ENCODE peak calls at places on chromosomes 11 and 22, in eight cellular contexts. One of them, this sample, is unnamed.

GRCh38 chr22:42289671-42290269 is 19.3 kb upstream of the TCF20 start:
- DNase-seq in astrocyte of the spinal cord: no peak
- DNase-seq in astrocyte: peak
- DNase-seq in GM12865: no peak
- DNase-seq in pancreas: no peak
- DNase-seq in fibroblast of mammary gland: no peak
- DNase-seq in HFFc6: no peak
- DNase-seq in astrocyte of the cerebellum: peak
- DNase-seq in this sample: no peak

GRCh38 chr22:40024201-40025061 is 29.7 kb downstream of the FAM83F start:
- DNase-seq in HFFc6: peak
- DNase-seq in astrocyte of the spinal cord: peak
- DNase-seq in pancreas: peak
- DNase-seq in fibroblast of mammary gland: peak
- DNase-seq in astrocyte of the cerebellum: no peak
- DNase-seq in GM12865: peak
- DNase-seq in astrocyte: peak
- DNase-seq in this sample: peak

GRCh38 chr11:46141597-46141996 is 20.3 kb upstream of the PHF21A start:
- DNase-seq in astrocyte: no peak
- DNase-seq in fibroblast of mammary gland: no peak
- DNase-seq in astrocyte of the spinal cord: no peak
- DNase-seq in astrocyte of the cerebellum: no peak
- DNase-seq in HFFc6: no peak
- DNase-seq in pancreas: no peak
- DNase-seq in GM12865: no peak
- DNase-seq in this sample: no peak

GRCh38 chr22:44026630-44027511 is 2.8 kb downstream of the PARVB start:
- DNase-seq in pancreas: no peak
- DNase-seq in fibroblast of mammary gland: peak
- DNase-seq in HFFc6: no peak
- DNase-seq in astrocyte of the spinal cord: peak
- DNase-seq in GM12865: peak
- DNase-seq in astrocyte of the cerebellum: no peak
- DNase-seq in astrocyte: peak
- DNase-seq in this sample: peak

GRCh38 chr22:40396882-40397281 is 26.5 kb downstream of the SGSM3 start:
- DNase-seq in GM12865: no peak
- DNase-seq in HFFc6: no peak
- DNase-seq in fibroblast of mammary gland: peak
- DNase-seq in astrocyte: peak
- DNase-seq in pancreas: peak
- DNase-seq in astrocyte of the spinal cord: peak
- DNase-seq in astrocyte of the cerebellum: peak
- DNase-seq in this sample: no peak

GRCh38 chr22:25083414-25084166 is 116.1 kb upstream of the CRYBB3 start:
- DNase-seq in astrocyte of the spinal cord: no peak
- DNase-seq in pancreas: no peak
- DNase-seq in GM12865: no peak
- DNase-seq in astrocyte of the cerebellum: no peak
- DNase-seq in HFFc6: no peak
- DNase-seq in astrocyte: no peak
- DNase-seq in fibroblast of mammary gland: no peak
- DNase-seq in this sample: no peak

GRCh38 chr11:47213985-47214564 is 699 bp upstream of the DDB2 start:
- DNase-seq in astrocyte of the spinal cord: peak
- DNase-seq in HFFc6: peak
- DNase-seq in pancreas: peak
- DNase-seq in fibroblast of mammary gland: peak
- DNase-seq in GM12865: peak
- DNase-seq in astrocyte: peak
- DNase-seq in astrocyte of the cerebellum: peak
- DNase-seq in this sample: peak

GRCh38 chr11:33172996-33173395 is 11.7 kb upstream of the CSTF3 start:
- DNase-seq in astrocyte: no peak
- DNase-seq in pancreas: no peak
- DNase-seq in astrocyte of the spinal cord: no peak
- DNase-seq in GM12865: no peak
- DNase-seq in HFFc6: no peak
- DNase-seq in astrocyte of the cerebellum: no peak
- DNase-seq in fibroblast of mammary gland: peak
- DNase-seq in this sample: no peak

GRCh38 chr11:73989156-73989555 is 6.5 kb upstream of the UCP2 start:
- DNase-seq in astrocyte of the spinal cord: no peak
- DNase-seq in pancreas: no peak
- DNase-seq in astrocyte: no peak
- DNase-seq in HFFc6: no peak
- DNase-seq in fibroblast of mammary gland: no peak
- DNase-seq in GM12865: no peak
- DNase-seq in astrocyte of the cerebellum: no peak
- DNase-seq in this sample: no peak

DNA sequence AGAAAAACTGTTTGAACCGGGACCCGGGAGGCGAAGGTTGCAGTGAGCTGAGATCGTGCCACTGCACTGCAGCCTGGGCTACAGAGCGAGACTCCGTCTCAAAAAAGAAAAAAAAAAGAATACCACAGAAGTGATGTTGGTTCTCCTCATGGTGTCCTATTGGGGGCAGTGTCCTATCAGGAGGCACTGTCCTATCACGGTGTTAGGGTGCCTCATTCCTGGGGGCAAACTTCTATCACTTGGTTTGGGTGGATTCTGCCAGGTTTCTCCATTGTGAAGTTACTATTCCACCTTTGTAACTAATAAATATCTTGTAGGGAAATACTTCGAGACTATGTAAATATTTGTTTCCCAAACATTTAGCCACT is 19.6 kb downstream of the PRR14L start:
- DNase-seq in GM12865: no peak
- DNase-seq in fibroblast of mammary gland: no peak
- DNase-seq in pancreas: no peak
- DNase-seq in astrocyte: no peak
- DNase-seq in astrocyte of the spinal cord: no peak
- DNase-seq in astrocyte of the cerebellum: no peak
- DNase-seq in HFFc6: no peak
- DNase-seq in this sample: no peak
- TF ChIP-seq CTCF in GM12865: no peak
- TF ChIP-seq CTCF in fibroblast of mammary gland: peak
- TF ChIP-seq CTCF in pancreas: no peak
- TF ChIP-seq CTCF in astrocyte: no peak
- TF ChIP-seq CTCF in astrocyte of the spinal cord: peak
- TF ChIP-seq CTCF in astrocyte of the cerebellum: peak
- TF ChIP-seq CTCF in HFFc6: peak
- TF ChIP-seq CTCF in this sample: no peak

GRCh38 chr11:8168485-8169257 is at the start of gene RIC3:
- DNase-seq in HFFc6: no peak
- DNase-seq in fibroblast of mammary gland: no peak
- DNase-seq in GM12865: peak
- DNase-seq in astrocyte of the spinal cord: no peak
- DNase-seq in astrocyte: no peak
- DNase-seq in astrocyte of the cerebellum: no peak
- DNase-seq in pancreas: peak
- DNase-seq in this sample: peak
- TF ChIP-seq CTCF in HFFc6: no peak
- TF ChIP-seq CTCF in fibroblast of mammary gland: no peak
- TF ChIP-seq CTCF in GM12865: no peak
- TF ChIP-seq CTCF in astrocyte of the spinal cord: no peak
- TF ChIP-seq CTCF in astrocyte: no peak
- TF ChIP-seq CTCF in astrocyte of the cerebellum: no peak
- TF ChIP-seq CTCF in pancreas: no peak
- TF ChIP-seq CTCF in this sample: peak

DNA sequence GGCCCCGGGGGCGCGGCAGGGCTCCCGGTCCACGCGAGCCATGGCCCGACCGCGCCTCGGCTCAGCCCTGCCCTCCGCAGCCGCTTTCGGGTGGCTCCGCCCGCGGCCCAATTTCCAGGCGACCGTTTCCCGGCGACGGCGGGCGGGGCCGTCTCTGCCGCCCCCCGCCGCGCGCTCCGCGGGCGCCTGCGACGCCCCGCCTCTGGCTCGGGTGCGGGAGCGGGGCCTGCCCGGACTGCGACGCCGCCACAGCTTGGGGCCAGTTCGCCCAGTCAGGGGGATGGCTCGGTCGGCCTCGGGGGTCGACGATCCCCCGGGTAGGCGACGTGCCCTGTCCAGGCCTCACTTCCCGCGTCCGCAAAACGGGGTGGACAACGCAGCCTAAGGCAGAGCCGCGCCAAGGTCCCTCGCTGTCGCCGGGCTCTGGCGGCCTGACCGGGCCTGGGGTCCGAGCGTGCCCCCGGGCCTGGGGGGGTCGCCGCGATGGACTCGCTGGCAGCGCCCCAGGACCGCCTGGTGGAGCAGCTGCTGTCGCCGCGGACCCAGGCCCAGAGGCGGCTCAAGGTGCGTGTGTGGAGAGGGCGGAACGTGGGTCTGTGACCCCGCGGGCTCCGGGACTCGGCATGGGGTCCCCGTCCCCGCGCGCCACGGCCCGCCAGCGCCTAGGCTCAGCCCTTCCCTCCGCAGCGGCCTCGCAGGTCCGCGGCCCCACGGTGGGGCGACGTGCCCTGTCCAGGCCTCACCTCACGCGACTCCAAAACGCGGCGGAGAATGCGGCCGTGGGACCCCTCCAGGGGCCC is 4.2 kb downstream of the SEPTIN5 start:
- DNase-seq in HFFc6: no peak
- DNase-seq in pancreas: no peak
- DNase-seq in GM12865: no peak
- DNase-seq in astrocyte of the spinal cord: no peak
- DNase-seq in fibroblast of mammary gland: no peak
- DNase-seq in astrocyte: no peak
- DNase-seq in astrocyte of the cerebellum: no peak
- DNase-seq in this sample: no peak
- TF ChIP-seq CTCF in HFFc6: peak
- TF ChIP-seq CTCF in pancreas: no peak
- TF ChIP-seq CTCF in GM12865: no peak
- TF ChIP-seq CTCF in astrocyte of the spinal cord: no peak
- TF ChIP-seq CTCF in fibroblast of mammary gland: no peak
- TF ChIP-seq CTCF in astrocyte: no peak
- TF ChIP-seq CTCF in astrocyte of the cerebellum: no peak
- TF ChIP-seq CTCF in this sample: no peak

DNA sequence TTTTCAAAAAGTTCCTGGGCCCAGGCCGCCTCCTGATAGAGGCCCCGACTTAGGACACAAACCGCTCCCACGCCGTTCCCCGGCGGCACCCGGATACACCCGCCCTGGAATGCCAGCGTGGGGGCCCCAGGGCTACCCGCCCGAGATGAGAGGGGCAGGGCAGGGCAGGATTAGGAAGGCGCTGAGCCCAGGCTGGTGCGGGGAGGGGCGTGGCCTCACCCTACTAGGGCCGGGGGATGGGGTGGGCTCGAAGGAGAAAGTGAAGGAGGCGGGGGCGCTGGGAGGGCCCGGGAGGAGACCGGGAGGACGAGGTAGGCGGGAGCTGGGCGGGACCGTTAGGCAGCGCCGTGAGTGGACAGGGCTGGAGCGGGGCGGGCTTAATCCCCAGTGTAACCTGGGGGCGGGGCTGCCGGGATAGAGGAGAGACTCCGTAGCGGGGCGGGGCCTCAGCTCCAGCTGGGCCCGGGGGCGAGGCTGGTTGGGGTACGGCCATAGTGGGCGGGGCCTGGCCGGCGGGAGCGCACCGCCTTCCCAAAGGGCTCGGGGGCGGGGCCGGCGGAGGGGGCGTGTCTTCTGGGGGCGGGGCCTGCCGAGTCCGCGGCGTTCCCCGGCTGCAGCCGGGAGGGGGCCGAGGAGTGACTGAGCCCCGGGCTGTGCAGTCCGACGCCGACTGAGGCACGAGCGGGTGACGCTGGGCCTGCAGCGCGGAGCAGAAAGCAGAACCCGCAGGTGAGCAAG is at the start of gene CD82:
- DNase-seq in astrocyte: peak
- DNase-seq in pancreas: peak
- DNase-seq in astrocyte of the spinal cord: peak
- DNase-seq in astrocyte of the cerebellum: peak
- DNase-seq in fibroblast of mammary gland: peak
- DNase-seq in HFFc6: peak
- DNase-seq in GM12865: peak
- DNase-seq in this sample: peak
- TF ChIP-seq CTCF in astrocyte: no peak
- TF ChIP-seq CTCF in pancreas: peak
- TF ChIP-seq CTCF in astrocyte of the spinal cord: peak
- TF ChIP-seq CTCF in astrocyte of the cerebellum: peak
- TF ChIP-seq CTCF in fibroblast of mammary gland: no peak
- TF ChIP-seq CTCF in HFFc6: peak
- TF ChIP-seq CTCF in GM12865: peak
- TF ChIP-seq CTCF in this sample: peak

DNA sequence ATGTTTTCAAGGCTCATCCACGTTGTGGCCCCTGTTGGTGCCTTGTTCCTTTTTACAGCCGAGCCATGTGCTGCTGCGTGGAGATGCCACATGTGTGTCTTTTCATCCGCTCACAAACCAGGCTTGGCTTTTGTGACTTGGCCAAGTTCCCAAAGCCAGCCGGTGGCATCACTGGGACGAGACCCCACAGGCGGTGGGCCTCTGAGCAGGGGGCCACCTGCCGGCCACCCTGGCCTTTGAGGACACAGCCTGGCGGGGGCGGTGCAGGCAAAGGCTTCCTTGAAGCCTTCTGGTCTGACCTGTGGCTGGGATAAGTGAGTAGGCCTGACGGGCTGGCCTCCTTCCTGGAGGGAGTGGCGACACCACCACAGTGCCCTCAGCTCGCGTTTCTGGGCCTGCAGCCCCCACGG is 10.6 kb downstream of the GRK2 start:
- DNase-seq in astrocyte: no peak
- DNase-seq in pancreas: peak
- DNase-seq in GM12865: peak
- DNase-seq in fibroblast of mammary gland: peak
- DNase-seq in astrocyte of the spinal cord: peak
- DNase-seq in HFFc6: peak
- DNase-seq in astrocyte of the cerebellum: no peak
- DNase-seq in this sample: peak
- TF ChIP-seq CTCF in astrocyte: peak
- TF ChIP-seq CTCF in pancreas: no peak
- TF ChIP-seq CTCF in GM12865: peak
- TF ChIP-seq CTCF in fibroblast of mammary gland: peak
- TF ChIP-seq CTCF in astrocyte of the spinal cord: peak
- TF ChIP-seq CTCF in HFFc6: peak
- TF ChIP-seq CTCF in astrocyte of the cerebellum: peak
- TF ChIP-seq CTCF in this sample: peak

DNA sequence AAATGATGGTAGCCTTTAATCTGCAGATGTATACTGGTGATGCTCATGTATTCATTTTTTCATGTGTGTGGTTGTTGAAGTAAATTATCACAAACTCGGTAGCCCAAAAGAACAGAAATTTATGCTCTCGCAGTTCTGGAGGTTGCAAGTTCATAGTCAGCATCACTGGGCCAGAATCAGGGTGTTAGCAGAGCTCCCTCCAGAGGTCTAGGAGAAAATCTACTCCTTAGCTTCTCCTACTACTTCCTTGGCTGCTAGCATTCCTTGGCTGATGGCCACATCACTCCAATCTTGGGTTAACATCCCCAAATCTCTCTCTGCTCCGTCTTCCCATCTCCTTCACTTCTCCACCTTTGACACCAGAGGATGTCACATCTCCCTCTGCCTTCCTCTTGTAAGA is 45.3 kb upstream of the GALNT18 start:
- DNase-seq in astrocyte of the cerebellum: no peak
- DNase-seq in HFFc6: no peak
- DNase-seq in fibroblast of mammary gland: peak
- DNase-seq in astrocyte of the spinal cord: no peak
- DNase-seq in astrocyte: no peak
- DNase-seq in GM12865: no peak
- DNase-seq in pancreas: no peak
- DNase-seq in this sample: no peak
- TF ChIP-seq CTCF in astrocyte of the cerebellum: peak
- TF ChIP-seq CTCF in HFFc6: peak
- TF ChIP-seq CTCF in fibroblast of mammary gland: peak
- TF ChIP-seq CTCF in astrocyte of the spinal cord: no peak
- TF ChIP-seq CTCF in astrocyte: no peak
- TF ChIP-seq CTCF in GM12865: no peak
- TF ChIP-seq CTCF in pancreas: no peak
- TF ChIP-seq CTCF in this sample: peak

This sample was measured in GM06990.